ENCODE peak calls at places on chromosomes 1 and 21, in seven cellular contexts. T is heart left ventricle, P is heart right ventricle, V is esophagus squamous epithelium, L is A549, X is ovary, N is GM12865. O is an unnamed sample.

GRCh38 chr1:246597340-246597739 is 31.1 kb downstream of the CNST start:
- DNase-seq in P (peak), N (no peak), X (no peak), V (no peak), T (peak), L (no peak), O (no peak)

GRCh38 chr1:3564921-3565831 is 46.1 kb downstream of the MEGF6 start:
- DNase-seq in L (peak), T (no peak), X (no peak), V (no peak), P (no peak), N (peak), O (no peak)

GRCh38 chr1:10516925-10517676 is 42.4 kb downstream of the PEX14 start:
- DNase-seq in P (no peak), V (no peak), X (no peak), L (no peak), N (no peak), T (no peak), O (no peak)

GRCh38 chr1:221237587-221237986 is 358.3 kb downstream of the HLX start:
- DNase-seq in N (no peak), X (no peak), P (no peak), L (no peak), T (no peak), V (no peak), O (no peak)

GRCh38 chr1:27517907-27518718 is 28.1 kb upstream of the WASF2 start:
- DNase-seq in N (no peak), L (no peak), V (no peak), P (no peak), T (no peak), X (no peak), O (no peak)

GRCh38 chr1:206703647-206704046 is 18.9 kb downstream of the MAPKAPK2 start:
- DNase-seq in X (no peak), T (no peak), L (no peak), V (no peak), P (no peak), N (peak), O (no peak)

GRCh38 chr21:43598416-43599120 is 60.7 kb downstream of the HSF2BP start:
- DNase-seq in P (no peak), X (no peak), N (no peak), L (no peak), T (no peak), V (no peak), O (no peak)

GRCh38 chr21:28442624-28443023 is 550.1 kb downstream of the LTN1 start:
- DNase-seq in X (no peak), T (no peak), P (no peak), L (no peak), V (no peak), N (peak), O (no peak)

GRCh38 chr1:179082308-179083030 is 599 bp downstream of the TOR3A start:
- DNase-seq in T (peak), X (no peak), L (peak), N (peak), P (peak), V (no peak), O (no peak)

GRCh38 chr21:35291963-35292627 is 243.0 kb upstream of the RUNX1 start:
- DNase-seq in P (no peak), X (no peak), T (no peak), N (no peak), V (no peak), L (no peak), O (peak)

GRCh38 chr1:13550663-13551062 is 33.0 kb upstream of the PDPN start:
- DNase-seq in P (no peak), V (no peak), L (no peak), X (no peak), N (no peak), T (no peak), O (no peak)

GRCh38 chr1:31654171-31654776 is 9.6 kb upstream of the PEF1 start:
- DNase-seq in V (no peak), P (no peak), L (no peak), T (no peak), N (no peak), X (no peak), O (no peak)

GRCh38 chr1:226863446-226863845 is 7.0 kb upstream of the PSEN2 start:
- DNase-seq in T (no peak), L (no peak), N (no peak), V (no peak), X (no peak), P (no peak), O (peak)

GRCh38 chr1:26302733-26303405 is 3.6 kb downstream of the UBXN11 start:
- DNase-seq in X (no peak), P (no peak), T (no peak), L (no peak), N (no peak), V (no peak), O (no peak)

GRCh38 chr1:77542784-77543183 is 139.7 kb downstream of the ZZZ3 start:
- DNase-seq in N (no peak), X (no peak), P (no peak), T (no peak), V (no peak), L (no peak), O (no peak)

GRCh38 chr1:206506803-206507394 is 432 bp upstream of the RASSF5 start:
- DNase-seq in N (peak), L (no peak), X (no peak), V (no peak), T (no peak), P (no peak), O (no peak)

GRCh38 chr1:46691997-46692790 is 20.5 kb downstream of the TEX38 start:
- DNase-seq in T (no peak), L (no peak), N (no peak), P (no peak), V (no peak), X (peak), O (no peak)

GRCh38 chr21:20377250-20377649 is 621.0 kb upstream of the NCAM2 start:
- DNase-seq in N (no peak), X (no peak), P (no peak), T (no peak), L (no peak), V (no peak), O (no peak)

GRCh38 chr1:18320051-18320450 is 160.7 kb upstream of the KLHDC7A start:
- DNase-seq in L (no peak), P (no peak), X (no peak), N (no peak), V (no peak), T (no peak), O (no peak)

GRCh38 chr1:24726741-24727140 is 18.5 kb upstream of the CLIC4 start:
- DNase-seq in T (no peak), X (no peak), L (no peak), V (no peak), N (no peak), P (no peak), O (no peak)

GRCh38 chr1:58755468-58755872 is 28.4 kb downstream of the JUN start:
- DNase-seq in T (peak), L (peak), N (peak), V (no peak), P (peak), X (peak), O (peak)

GRCh38 chr1:162660598-162660997 is 28.3 kb downstream of the DDR2 start:
- DNase-seq in T (no peak), X (no peak), P (no peak), L (no peak), V (no peak), N (no peak), O (no peak)

GRCh38 chr1:248822148-248823032 is 3.3 kb downstream of the SH3BP5L start:
- DNase-seq in N (peak), X (no peak), P (no peak), V (no peak), T (no peak), L (no peak), O (no peak)
- H3K4me3 ChIP-seq in N (peak), X (no peak), P (no peak), V (no peak), T (no peak), L (no peak), O (no peak)

GRCh38 chr1:151887028-151887427 is 22.3 kb downstream of the THEM4 start:
- DNase-seq in L (no peak), N (no peak), P (no peak), X (no peak), V (no peak), T (no peak), O (peak)

GRCh38 chr1:151875419-151876097 is 22.0 kb upstream of the THEM5 start:
- DNase-seq in N (no peak), X (no peak), V (no peak), T (no peak), P (no peak), L (no peak), O (no peak)

GRCh38 chr1:151882466-151882865 is 26.8 kb downstream of the THEM4 start:
- DNase-seq in P (no peak), T (no peak), V (no peak), N (no peak), X (no peak), L (no peak), O (no peak)

GRCh38 chr1:151885479-151885878 is 23.8 kb downstream of the THEM4 start:
- DNase-seq in L (no peak), P (no peak), N (no peak), V (no peak), X (no peak), T (no peak), O (no peak)

GRCh38 chr1:151881479-151881878 is 27.8 kb downstream of the THEM4 start:
- DNase-seq in V (no peak), T (no peak), N (no peak), P (no peak), X (no peak), L (no peak), O (no peak)
- TF ChIP-seq CTCF in V (no peak), T (no peak), N (no peak), P (no peak), X (no peak), L (no peak), O (peak)

GRCh38 chr1:54501849-54502248 is 46.2 kb upstream of the ACOT11 start:
- DNase-seq in P (no peak), L (no peak), X (no peak), N (no peak), V (no peak), T (no peak), O (no peak)

GRCh38 chr1:54500030-54500389 is 48.0 kb upstream of the ACOT11 start:
- DNase-seq in L (no peak), P (no peak), X (no peak), N (no peak), T (no peak), V (no peak), O (no peak)

GRCh38 chr1:54497338-54497737 is 50.7 kb upstream of the ACOT11 start:
- DNase-seq in T (no peak), N (no peak), X (no peak), V (no peak), L (no peak), P (no peak), O (no peak)

GRCh38 chr1:54498383-54499096 is 49.5 kb upstream of the ACOT11 start:
- DNase-seq in N (no peak), V (no peak), L (no peak), T (no peak), X (no peak), P (no peak), O (no peak)

DNA sequence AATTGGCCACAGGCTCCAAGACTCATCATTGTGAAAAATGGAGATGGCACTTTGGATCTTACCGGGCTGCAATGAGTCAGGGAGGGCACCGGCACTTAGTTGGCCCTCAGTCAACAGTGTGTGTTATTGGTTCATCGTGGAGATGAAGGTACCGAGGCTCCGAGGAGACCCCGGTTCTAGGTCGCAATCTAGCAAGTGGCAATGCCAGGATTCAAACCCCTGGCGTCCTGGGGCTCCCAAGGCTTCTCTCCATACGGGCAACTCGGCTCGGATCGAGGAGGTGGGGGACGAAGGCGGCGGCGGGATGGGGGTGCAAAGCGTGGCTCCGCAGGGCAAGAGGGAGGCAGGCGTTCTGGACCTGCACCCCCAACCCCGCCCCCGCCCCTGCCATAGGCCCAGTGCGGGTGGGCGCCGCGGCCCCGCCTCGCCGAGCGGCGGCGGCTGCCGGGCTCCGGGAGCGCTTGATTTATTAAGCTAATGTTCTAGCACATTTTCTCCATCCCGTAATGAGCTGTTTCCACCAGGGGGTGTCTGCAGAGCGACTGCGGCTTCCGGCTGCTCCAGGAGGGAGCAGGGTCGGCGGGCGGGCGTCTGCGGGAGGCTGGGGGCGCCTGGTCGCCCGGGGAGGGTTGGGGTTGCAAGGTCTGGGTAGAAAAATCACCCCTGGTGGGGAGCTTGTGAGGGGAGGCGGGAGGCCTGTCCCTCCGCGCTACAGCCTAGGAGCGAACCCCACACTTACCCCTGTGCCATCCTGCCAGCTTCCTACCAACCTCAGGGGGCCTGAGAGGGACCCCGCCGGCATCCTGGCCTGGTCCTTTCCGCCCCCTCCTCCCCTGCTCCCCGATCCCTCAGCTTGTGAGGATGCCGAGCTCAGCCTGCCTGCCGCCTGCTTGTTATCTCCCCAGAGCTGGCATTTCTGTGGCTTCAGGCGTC is 48.7 kb upstream of the ACOT11 start:
- DNase-seq in L (peak), V (no peak), T (no peak), N (no peak), X (peak), P (no peak), O (no peak)
- H3K4me3 ChIP-seq in L (peak), V (peak), T (peak), N (no peak), X (peak), P (peak), O (peak)

GRCh38 chr21:42061195-42061865 is 9.8 kb upstream of the UMODL1 start:
- DNase-seq in V (no peak), P (peak), T (peak), L (no peak), N (peak), X (no peak), O (no peak)

GRCh38 chr21:42063206-42063577 is 7.9 kb upstream of the UMODL1 start:
- DNase-seq in N (peak), T (no peak), P (no peak), V (no peak), X (no peak), L (no peak), O (no peak)

GRCh38 chr21:42060166-42060565 is 11.0 kb upstream of the UMODL1 start:
- DNase-seq in T (no peak), V (no peak), L (no peak), P (no peak), X (no peak), N (no peak), O (no peak)

GRCh38 chr21:42062543-42063022 is 8.5 kb upstream of the UMODL1 start:
- DNase-seq in V (peak), T (peak), P (no peak), X (no peak), N (peak), L (no peak), O (no peak)

GRCh38 chr21:42061866-42062542 is 9.1 kb upstream of the UMODL1 start:
- DNase-seq in P (no peak), X (no peak), N (no peak), T (no peak), L (no peak), V (no peak), O (no peak)
- TF ChIP-seq CTCF in P (no peak), X (no peak), N (no peak), T (no peak), L (no peak), V (no peak), O (no peak)

DNA sequence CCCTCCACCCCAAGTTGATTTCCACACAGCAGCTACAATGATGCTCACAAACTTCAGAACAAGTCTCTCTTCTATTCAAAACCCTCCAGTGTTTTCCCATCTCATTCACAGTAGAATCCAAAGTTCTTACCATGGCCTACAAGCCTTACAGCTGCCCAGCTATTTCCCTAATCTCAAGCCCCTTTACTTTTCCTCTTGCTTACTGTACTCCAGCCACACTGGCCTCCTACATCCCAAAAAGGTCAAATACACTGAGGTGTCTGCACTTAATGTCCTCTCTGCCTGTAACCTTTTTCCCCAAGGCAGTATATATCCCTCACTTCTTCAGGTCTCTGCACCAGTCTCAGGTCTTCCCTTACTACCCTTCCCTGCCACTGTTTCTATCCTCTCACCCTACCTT is 2.6 kb downstream of the RAP1A start:
- DNase-seq in P (no peak), V (no peak), T (no peak), X (no peak), L (no peak), N (no peak), O (no peak)
- H3K4me3 ChIP-seq in P (no peak), V (peak), T (no peak), X (no peak), L (no peak), N (peak), O (no peak)

GRCh38 chr1:38817958-38818705 is 41.4 kb downstream of the RRAGC start:
- DNase-seq in T (no peak), X (peak), P (no peak), V (no peak), N (peak), L (peak), O (no peak)
- TF ChIP-seq CTCF in T (peak), X (peak), P (peak), V (peak), N (peak), L (peak), O (peak)

GRCh38 chr21:41363370-41364270 is 1.8 kb downstream of the MX2 start:
- DNase-seq in T (no peak), P (no peak), V (no peak), L (no peak), N (no peak), X (no peak), O (no peak)

GRCh38 chr21:41362605-41363369 is 960 bp downstream of the MX2 start:
- DNase-seq in X (no peak), T (no peak), N (no peak), P (no peak), V (no peak), L (no peak), O (no peak)

GRCh38 chr21:41360072-41360821 is 1.6 kb upstream of the MX2 start:
- DNase-seq in P (no peak), L (no peak), T (no peak), N (no peak), V (no peak), X (no peak), O (no peak)

GRCh38 chr21:41361053-41361785 is 608 bp upstream of the MX2 start:
- DNase-seq in P (no peak), V (no peak), T (no peak), L (no peak), X (no peak), N (no peak), O (no peak)

GRCh38 chr21:41361786-41362604 is at the start of gene MX2:
- DNase-seq in P (peak), N (peak), V (peak), T (peak), X (no peak), L (no peak), O (no peak)
- H3K4me3 ChIP-seq in P (peak), N (peak), V (peak), T (peak), X (peak), L (no peak), O (no peak)